ENCODE peak calls at places on chromosome 21, in six cellular contexts. A is mammary epithelial cell, G is PC-9, Q is GM23248, I is endothelial cell of umbilical vein, O is hepatocyte. B is an unnamed sample. For H3K9me3 and H3K4me1, the result is how much of the 10 kb centered on the place peaks cover.

GRCh38 chr21:29430030-29430429 is 131.3 kb downstream of the BACH1 start:
- DNase-seq in A (no peak), G (no peak), Q (no peak), I (no peak), O (no peak), B (no peak)

GRCh38 chr21:45578811-45579381 is 36.7 kb upstream of the SLC19A1 start:
- DNase-seq in A (no peak), G (no peak), Q (no peak), I (no peak), O (no peak), B (no peak)

GRCh38 chr21:25573409-25574206 is 33.7 kb downstream of the MRPL39 start:
- DNase-seq in A (peak), G (peak), Q (peak), I (peak), O (peak), B (peak)

GRCh38 chr21:32141009-32141357 is 137.9 kb downstream of the MIS18A start:
- DNase-seq in A (no peak), G (no peak), Q (no peak), I (no peak), O (no peak), B (no peak)

GRCh38 chr21:38929137-38929536 is 123.4 kb downstream of the ETS2 start:
- DNase-seq in A (no peak), G (no peak), Q (no peak), I (no peak), O (no peak), B (no peak)

GRCh38 chr21:31236528-31236927 is 107.5 kb downstream of the TIAM1 start:
- DNase-seq in A (peak), G (no peak), Q (peak), I (no peak), O (no peak), B (no peak)

GRCh38 chr21:39938086-39938611 is 70.9 kb downstream of the PCP4 start:
- DNase-seq in A (no peak), G (no peak), Q (no peak), I (no peak), O (no peak), B (no peak)

GRCh38 chr21:45550552-45551210 is 8.4 kb upstream of the SLC19A1 start:
- DNase-seq in A (no peak), G (no peak), Q (no peak), I (no peak), O (no peak), B (no peak)

GRCh38 chr21:45997495-45998275 is 16.1 kb downstream of the COL6A1 start:
- DNase-seq in A (no peak), G (no peak), Q (no peak), I (no peak), O (no peak), B (no peak)

GRCh38 chr21:38646213-38646837 is 148.0 kb upstream of the ERG start:
- DNase-seq in A (peak), G (no peak), Q (peak), I (no peak), O (no peak), B (no peak)

GRCh38 chr21:31728191-31728590 is 3.7 kb downstream of the SCAF4 start:
- DNase-seq in A (no peak), G (no peak), Q (no peak), I (no peak), O (no peak), B (no peak)

GRCh38 chr21:25862596-25862995 is 127.8 kb downstream of the GABPA start:
- DNase-seq in A (peak), G (no peak), Q (peak), I (no peak), O (no peak), B (peak)

GRCh38 chr21:37914211-37914900 is 1.9 kb downstream of the KCNJ6 start:
- DNase-seq in A (peak), G (no peak), Q (peak), I (no peak), O (peak), B (no peak)

GRCh38 chr21:23986214-23986613 is 1621.1 kb downstream of the MRPL39 start:
- DNase-seq in A (no peak), G (no peak), Q (no peak), I (no peak), O (no peak), B (no peak)

DNA sequence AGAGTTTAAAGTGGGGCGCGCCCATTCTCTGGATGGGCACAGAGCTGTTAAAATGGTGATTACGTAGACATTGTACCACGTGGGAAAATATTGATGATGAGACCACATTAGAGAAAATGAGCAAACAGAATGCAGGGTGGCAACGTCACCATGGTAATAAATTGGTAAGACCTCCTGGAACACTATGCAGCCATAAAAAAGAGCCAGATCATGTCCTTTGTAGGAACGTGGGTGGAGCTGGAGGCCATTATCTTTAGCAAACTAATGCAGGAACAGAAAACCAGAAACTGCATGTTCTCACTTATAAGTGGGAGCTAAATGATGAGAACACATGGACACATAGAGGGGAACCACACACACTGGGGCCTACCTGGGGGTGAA is 53.5 kb upstream of the CLDN14 start:
- DNase-seq in A (no peak), G (no peak), Q (no peak), I (no peak), O (no peak), B (no peak)
- H3K9me3 ChIP-seq in A (under half), G (under half), Q (under half), I (under half), O (under half), B (under half)

DNA sequence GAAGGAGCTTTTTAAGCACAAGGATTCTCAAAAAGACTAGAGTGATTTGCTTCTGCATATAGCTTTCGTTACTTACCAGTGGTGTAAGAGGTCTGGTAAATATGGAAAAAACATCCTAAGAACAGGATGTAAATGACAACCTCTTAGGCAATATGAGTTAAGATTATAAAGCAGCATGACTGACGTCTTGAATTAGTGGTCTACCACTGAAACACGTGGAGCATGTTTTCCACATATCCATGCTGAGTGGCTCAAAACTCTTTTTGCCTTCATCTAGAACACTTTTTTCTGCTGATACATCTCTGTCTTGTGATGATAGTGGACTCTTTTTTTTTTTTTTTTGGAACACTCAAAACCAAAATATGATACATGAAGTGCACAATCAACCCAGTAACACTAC is 44.6 kb downstream of the RCAN1 start:
- DNase-seq in A (no peak), G (no peak), Q (no peak), I (no peak), O (no peak), B (no peak)
- H3K4me1 ChIP-seq in A (under half), G (under half), Q (under half), I (under half), O (under half), B (under half)

GRCh38 chr21:42219606-42220137 is 732 bp downstream of the ABCG1 start:
- DNase-seq in A (no peak), G (no peak), Q (peak), I (no peak), O (peak), B (peak)
- TF ChIP-seq EZH2 in A (no peak), G (no peak), Q (no peak), I (no peak), O (peak), B (no peak)

DNA sequence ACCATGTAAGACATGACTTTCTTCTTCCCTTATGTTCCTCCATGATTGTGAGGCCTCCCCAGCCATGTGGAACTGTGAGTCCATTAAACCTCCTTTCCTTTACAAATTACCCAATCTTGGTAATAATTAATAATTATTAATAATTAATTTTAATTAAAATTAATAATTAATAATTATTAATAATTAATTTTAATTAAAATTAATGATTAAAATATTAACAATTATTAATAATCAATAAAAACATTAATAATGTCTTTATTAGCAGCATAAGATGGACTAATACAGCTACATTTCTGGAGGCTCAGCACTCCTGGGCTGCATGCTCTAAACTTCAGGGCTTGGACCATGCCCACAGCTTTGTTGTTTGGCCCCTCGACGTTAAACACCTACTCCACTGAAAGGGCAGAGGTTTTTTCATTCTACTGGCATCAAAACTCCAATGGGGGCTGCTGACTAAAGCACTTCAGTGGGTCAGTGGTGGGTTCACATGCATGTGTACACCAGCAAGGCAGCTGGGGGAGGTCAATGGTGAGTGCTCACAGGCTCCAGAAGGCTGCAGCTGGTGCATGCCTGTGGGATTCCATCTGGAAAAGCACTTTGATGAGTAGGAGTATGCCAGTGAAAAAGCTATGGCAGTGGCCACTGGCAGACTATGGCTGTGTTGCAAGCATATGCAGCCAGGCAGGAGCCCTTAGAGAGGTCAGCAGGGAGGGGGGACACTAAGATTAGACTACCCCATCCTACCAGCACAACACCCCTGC is 561.3 kb downstream of the NCAM2 start:
- DNase-seq in A (no peak), G (no peak), Q (no peak), I (no peak), O (no peak), B (no peak)
- H3K9me3 ChIP-seq in A (under half), G (under half), Q (under half), I (under half), O (under half), B (under half)

GRCh38 chr21:44514746-44515358 is 25.1 kb downstream of the KRTAP10-1 start:
- DNase-seq in A (no peak), G (no peak), Q (no peak), I (no peak), O (no peak), B (no peak)
- H3K4me1 ChIP-seq in A (under half), G (under half), Q (under half), I (under half), O (under half), B (under half)

GRCh38 chr21:34670220-34670961 is 1.6 kb downstream of the CLIC6 start:
- DNase-seq in A (peak), G (no peak), Q (peak), I (no peak), O (peak), B (no peak)
- TF ChIP-seq EZH2 in A (peak), G (peak), Q (peak), I (peak), O (no peak), B (peak)

DNA sequence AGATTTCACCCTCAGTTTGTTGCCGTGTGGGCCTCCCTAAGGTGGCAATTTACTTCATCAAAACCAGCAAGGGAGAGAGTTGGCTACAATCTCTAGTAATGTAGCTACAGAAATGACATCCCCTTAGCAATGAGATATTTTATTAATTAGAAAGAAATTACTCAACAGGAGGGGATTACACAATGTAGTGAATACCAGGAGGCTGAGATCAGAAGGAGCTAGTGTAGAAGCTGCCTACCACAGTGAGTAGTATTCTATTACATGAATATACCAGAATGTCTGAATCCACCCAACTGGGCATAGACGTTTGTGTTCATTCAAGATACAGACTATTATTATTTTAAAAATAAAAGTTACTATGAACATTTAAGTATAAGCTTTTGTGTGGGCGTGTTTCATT is 868.2 kb upstream of the CXADR start:
- DNase-seq in A (peak), G (no peak), Q (peak), I (no peak), O (no peak), B (no peak)
- H3K9me3 ChIP-seq in A (under half), G (under half), Q (under half), I (under half), O (under half), B (under half)

DNA sequence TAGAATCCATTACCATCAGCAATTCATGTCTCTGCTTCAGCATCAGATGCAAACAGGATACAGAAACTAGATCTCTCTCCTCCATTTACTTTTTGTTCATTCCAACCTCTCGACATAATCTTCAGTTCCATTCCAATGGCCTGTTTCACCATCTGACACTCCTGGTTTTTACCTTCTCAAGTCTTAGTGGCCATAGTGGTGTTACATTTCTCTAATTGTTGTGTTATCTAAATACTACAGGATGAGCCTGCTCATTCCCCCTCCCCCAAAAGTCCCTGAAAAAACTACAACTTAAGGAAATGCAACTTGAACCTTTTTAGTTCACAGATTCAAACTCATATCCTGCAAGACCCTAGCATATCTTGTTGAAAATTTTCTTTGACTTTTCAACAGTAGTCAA is 4.0 kb downstream of the NRIP1 start:
- DNase-seq in A (peak), G (peak), Q (peak), I (no peak), O (no peak), B (no peak)
- H3K4me1 ChIP-seq in A (under half), G (under half), Q (half or more), I (under half), O (half or more), B (half or more)